ENCODE peak calls at places on chromosome 15, in seven cellular contexts. S, H, B, W, P, I and X are unnamed samples.

GRCh38 chr15:28099555-28100140 is 533 bp upstream of the OCA2 start:
- DNase-seq in S (no peak), H (no peak), B (no peak), W (no peak), P (no peak), I (no peak), X (peak)

GRCh38 chr15:50953302-50953701 is 44.8 kb downstream of the AP4E1 start:
- DNase-seq in S (no peak), H (no peak), B (no peak), W (no peak), P (no peak), I (no peak), X (no peak)

GRCh38 chr15:69116391-69116790 is 44.0 kb upstream of the GLCE start:
- DNase-seq in S (no peak), H (no peak), B (no peak), W (no peak), P (no peak), I (no peak), X (no peak)

GRCh38 chr15:61511089-61511488 is 282.0 kb upstream of the RORA start:
- DNase-seq in S (no peak), H (no peak), B (no peak), W (no peak), P (no peak), I (no peak), X (no peak)

GRCh38 chr15:97691799-97692198 is 268.7 kb upstream of the ARRDC4 start:
- DNase-seq in S (no peak), H (no peak), B (no peak), W (no peak), P (no peak), I (no peak), X (no peak)

GRCh38 chr15:58299311-58299850 is 132.4 kb upstream of the LIPC start:
- DNase-seq in S (no peak), H (no peak), B (no peak), W (no peak), P (no peak), I (no peak), X (no peak)

GRCh38 chr15:62802612-62803011 is 239.9 kb upstream of the TPM1 start:
- DNase-seq in S (no peak), H (no peak), B (no peak), W (no peak), P (no peak), I (no peak), X (no peak)

GRCh38 chr15:99764521-99764920 is 31.3 kb upstream of the LYSMD4 start:
- DNase-seq in S (no peak), H (no peak), B (no peak), W (no peak), P (no peak), I (no peak), X (no peak)

GRCh38 chr15:39341238-39341637 is 239.6 kb upstream of the THBS1 start:
- DNase-seq in S (no peak), H (no peak), B (no peak), W (no peak), P (no peak), I (no peak), X (no peak)

GRCh38 chr15:69014454-69014853 is at the start of gene NOX5:
- DNase-seq in S (no peak), H (no peak), B (no peak), W (no peak), P (peak), I (peak), X (no peak)

GRCh38 chr15:83698294-83698693 is 44.4 kb downstream of the ADAMTSL3 start:
- DNase-seq in S (no peak), H (no peak), B (peak), W (no peak), P (no peak), I (peak), X (no peak)

GRCh38 chr15:34879112-34879511 is 83.8 kb upstream of the ACTC1 start:
- DNase-seq in S (no peak), H (no peak), B (no peak), W (no peak), P (no peak), I (no peak), X (no peak)

GRCh38 chr15:95929232-95929846 is 401.2 kb upstream of the NR2F2 start:
- DNase-seq in S (no peak), H (no peak), B (no peak), W (no peak), P (no peak), I (peak), X (no peak)

GRCh38 chr15:100572362-100572983 is 29.5 kb downstream of the LINS1 start:
- DNase-seq in S (peak), H (no peak), B (no peak), W (no peak), P (no peak), I (peak), X (no peak)

GRCh38 chr15:68230157-68231100 is 901 bp upstream of the CLN6 start:
- DNase-seq in S (no peak), H (no peak), B (no peak), W (peak), P (no peak), I (peak), X (peak)

GRCh38 chr15:37891754-37892368 is 42.6 kb upstream of the TMCO5A start:
- DNase-seq in S (no peak), H (no peak), B (no peak), W (no peak), P (peak), I (peak), X (no peak)

GRCh38 chr15:67050522-67051087 is 14.8 kb upstream of the SMAD3 start:
- DNase-seq in S (no peak), H (no peak), B (no peak), W (no peak), P (no peak), I (no peak), X (no peak)

GRCh38 chr15:41967506-41968206 is 4.7 kb downstream of the EHD4 start:
- DNase-seq in S (no peak), H (no peak), B (no peak), W (peak), P (no peak), I (peak), X (peak)

GRCh38 chr15:58165661-58166060 is 27.5 kb downstream of the AQP9 start:
- DNase-seq in S (no peak), H (no peak), B (peak), W (no peak), P (no peak), I (peak), X (no peak)

GRCh38 chr15:59232476-59232875 is 25.8 kb downstream of the LDHAL6B start:
- DNase-seq in S (no peak), H (no peak), B (no peak), W (no peak), P (peak), I (peak), X (no peak)

GRCh38 chr15:87207945-87208580 is 1048.5 kb downstream of the NTRK3 start:
- DNase-seq in S (no peak), H (no peak), B (no peak), W (no peak), P (peak), I (peak), X (no peak)

GRCh38 chr15:78049691-78050440 is 27.6 kb downstream of the TBC1D2B start:
- DNase-seq in S (peak), H (no peak), B (no peak), W (peak), P (no peak), I (peak), X (no peak)

GRCh38 chr15:63357061-63357460 is 24.6 kb downstream of the CA12 start:
- DNase-seq in S (no peak), H (no peak), B (no peak), W (no peak), P (no peak), I (no peak), X (no peak)

GRCh38 chr15:82298520-82298919 is 35.9 kb downstream of the SAXO2 start:
- DNase-seq in S (peak), H (no peak), B (no peak), W (peak), P (no peak), I (no peak), X (no peak)

GRCh38 chr15:63480441-63480821 is 24.0 kb upstream of the USP3 start:
- DNase-seq in S (no peak), H (no peak), B (no peak), W (no peak), P (no peak), I (no peak), X (no peak)

GRCh38 chr15:42371125-42371524 is 11.8 kb downstream of the CAPN3 start:
- DNase-seq in S (no peak), H (no peak), B (no peak), W (no peak), P (no peak), I (no peak), X (no peak)

GRCh38 chr15:90863987-90864386 is 4.4 kb upstream of the FURIN start:
- DNase-seq in S (no peak), H (no peak), B (no peak), W (no peak), P (no peak), I (no peak), X (no peak)

GRCh38 chr15:56736308-56736707 is 3.0 kb upstream of the ZNF280D start:
- DNase-seq in S (no peak), H (no peak), B (no peak), W (no peak), P (no peak), I (peak), X (no peak)

GRCh38 chr15:50884583-50884982 is 23.9 kb upstream of the AP4E1 start:
- DNase-seq in S (no peak), H (no peak), B (no peak), W (no peak), P (no peak), I (peak), X (no peak)

GRCh38 chr15:62740141-62741004 is 302.2 kb upstream of the TPM1 start:
- DNase-seq in S (no peak), H (no peak), B (no peak), W (no peak), P (no peak), I (no peak), X (no peak)